ENCODE peak calls at places on chromosomes 16 and 17, in eight cellular contexts. N is activated T-cell treated with anti-CD3 and anti-CD28 coated beads, Interleukin-2, amount 50 U/mL, for 72 hours; R is keratinocyte; Q is uterus; J is activated T-helper 9 cell treated with anti-CD3 and anti-CD28 coated beads, Interleukin-2, amount 50 U/mL, for 16 hours; M is foreskin fibroblast; W is EL; G is mesenchymal stem cell. D is an unnamed sample.

GRCh38 chr17:81347437-81347836 is 47.8 kb upstream of the BAHCC1 start:
- DNase-seq in N (no peak), R (no peak), Q (no peak), J (no peak), M (no peak), W (no peak), G (no peak), D (no peak)

GRCh38 chr17:80251966-80252365 is 8.7 kb upstream of the RNF213 start:
- DNase-seq in N (no peak), R (no peak), Q (no peak), J (no peak), M (no peak), W (no peak), G (no peak), D (no peak)

GRCh38 chr17:39231587-39232551 is 6.1 kb upstream of the STAC2 start:
- DNase-seq in N (peak; percentile 64), R (no peak), Q (peak; percentile 59), J (peak; percentile 36), M (peak; percentile 67), W (peak; percentile 55), G (peak; percentile 37), D (peak; percentile 79)

GRCh38 chr16:8852534-8852933 is 16.3 kb downstream of the CARHSP1 start:
- DNase-seq in N (no peak), R (no peak), Q (no peak), J (no peak), M (peak; percentile 27), W (no peak), G (no peak), D (no peak)

GRCh38 chr16:50462793-50463507 is 85.2 kb upstream of the NKD1 start:
- DNase-seq in N (no peak), R (no peak), Q (no peak), J (no peak), M (no peak), W (no peak), G (no peak), D (no peak)

GRCh38 chr17:45410144-45411091 is 22.3 kb downstream of the ARHGAP27 start:
- DNase-seq in N (peak; percentile 67), R (no peak), Q (no peak), J (peak; percentile 40), M (no peak), W (no peak), G (no peak), D (no peak)

GRCh38 chr16:83685615-83686165 is 122.1 kb upstream of the HSBP1 start:
- DNase-seq in N (no peak), R (no peak), Q (no peak), J (no peak), M (no peak), W (no peak), G (no peak), D (no peak)

GRCh38 chr16:104828-105374 is 26.9 kb downstream of the MPG start:
- DNase-seq in N (no peak), R (no peak), Q (no peak), J (no peak), M (no peak), W (no peak), G (no peak), D (no peak)

GRCh38 chr17:47757416-47757815 is 24.4 kb downstream of the TBX21 start:
- DNase-seq in N (no peak), R (no peak), Q (no peak), J (no peak), M (peak; percentile 13), W (no peak), G (no peak), D (no peak)

GRCh38 chr17:37490638-37491614 is 1.2 kb downstream of the DUSP14 start:
- DNase-seq in N (peak; percentile 22), R (peak; percentile 79), Q (peak; percentile 61), J (no peak), M (peak; percentile 90), W (peak; percentile 94), G (peak; percentile 93), D (peak; percentile 43)

GRCh38 chr16:50839356-50839755 is 97.5 kb downstream of the CYLD start:
- DNase-seq in N (no peak), R (no peak), Q (no peak), J (no peak), M (no peak), W (no peak), G (no peak), D (no peak)

GRCh38 chr17:49779730-49780220 is 8.7 kb upstream of the KAT7 start:
- DNase-seq in N (peak; percentile 14), R (peak; percentile 15), Q (no peak), J (no peak), M (peak; percentile 85), W (peak; percentile 71), G (peak; percentile 68), D (peak; percentile 58)

GRCh38 chr17:7852919-7853692 is 1.8 kb upstream of the TMEM88 start:
- DNase-seq in N (no peak), R (no peak), Q (peak; percentile 26), J (no peak), M (no peak), W (no peak), G (no peak), D (no peak)

GRCh38 chr16:27499659-27500055 is 50.1 kb downstream of the GTF3C1 start:
- DNase-seq in N (no peak), R (no peak), Q (no peak), J (no peak), M (no peak), W (no peak), G (no peak), D (no peak)

GRCh38 chr17:61981323-61981722 is 53.5 kb upstream of the INTS2 start:
- DNase-seq in N (no peak), R (peak; percentile 4), Q (no peak), J (no peak), M (peak; percentile 30), W (peak; percentile 66), G (no peak), D (no peak)

D was measured in NCI-H69.